ENCODE peak calls at places on chromosome 11, in seven cellular contexts. E, V, K, A, Y, T and C are unnamed samples.
A peak's percentile ranks its signal among the peaks of the same experiment; 100 is the strongest.

GRCh38 chr11:133897331-133897650 is 52.0 kb upstream of the SPATA19 start:
- DNase-seq in E (peak; percentile 19), V (no peak), K (no peak), A (no peak), Y (no peak), T (no peak), C (no peak)

GRCh38 chr11:73716153-73717056 is 44.5 kb downstream of the RAB6A start:
- DNase-seq in E (no peak), V (peak; percentile 2), K (no peak), A (no peak), Y (no peak), T (no peak), C (no peak)

GRCh38 chr11:16096336-16096735 is 260.0 kb downstream of the SOX6 start:
- DNase-seq in E (no peak), V (peak; percentile 45), K (no peak), A (no peak), Y (no peak), T (no peak), C (no peak)

GRCh38 chr11:35214792-35215193 is 75.8 kb downstream of the CD44 start:
- DNase-seq in E (peak; percentile 66), V (peak; percentile 97), K (no peak), A (peak; percentile 74), Y (no peak), T (no peak), C (no peak)

GRCh38 chr11:24437123-24437522 is 59.7 kb upstream of the LUZP2 start:
- DNase-seq in E (no peak), V (no peak), K (no peak), A (no peak), Y (no peak), T (no peak), C (no peak)

GRCh38 chr11:129640671-129641070 is 175.0 kb upstream of the TMEM45B start:
- DNase-seq in E (no peak), V (no peak), K (no peak), A (no peak), Y (no peak), T (no peak), C (no peak)

GRCh38 chr11:125942771-125943428 is 2.9 kb upstream of the VSIG10L2 start:
- DNase-seq in E (no peak), V (no peak), K (peak; percentile 16), A (no peak), Y (no peak), T (no peak), C (no peak)

GRCh38 chr11:133206313-133207005 is 325.8 kb downstream of the OPCML start:
- DNase-seq in E (no peak), V (no peak), K (no peak), A (no peak), Y (no peak), T (no peak), C (no peak)

GRCh38 chr11:133501643-133502535 is 30.4 kb downstream of the OPCML start:
- DNase-seq in E (peak; percentile 39), V (no peak), K (no peak), A (no peak), Y (peak; percentile 37), T (no peak), C (no peak)

GRCh38 chr11:68904458-68904847 is 762 bp downstream of the IGHMBP2 start:
- DNase-seq in E (no peak), V (no peak), K (no peak), A (no peak), Y (peak; percentile 23), T (no peak), C (peak; percentile 37)

GRCh38 chr11:77381749-77382693 is 80.5 kb upstream of the GDPD4 start:
- DNase-seq in E (no peak), V (peak; percentile 79), K (no peak), A (no peak), Y (no peak), T (no peak), C (no peak)

GRCh38 chr11:95248666-95249467 is 17.9 kb upstream of the SESN3 start:
- DNase-seq in E (peak; percentile 38), V (no peak), K (no peak), A (no peak), Y (no peak), T (no peak), C (no peak)

GRCh38 chr11:111836162-111836561 is 35.2 kb downstream of the ALG9 start:
- DNase-seq in E (no peak), V (no peak), K (no peak), A (no peak), Y (no peak), T (no peak), C (no peak)

GRCh38 chr11:65208785-65209710 is 27.3 kb downstream of the CAPN1 start:
- DNase-seq in E (no peak), V (no peak), K (peak; percentile 15), A (no peak), Y (no peak), T (no peak), C (no peak)

GRCh38 chr11:95055273-95055897 is 6.2 kb downstream of the KDM4F start:
- DNase-seq in E (no peak), V (no peak), K (no peak), A (no peak), Y (no peak), T (no peak), C (no peak)

GRCh38 chr11:67416416-67417335 is 1.2 kb downstream of the CARNS1 start:
- DNase-seq in E (no peak), V (no peak), K (peak; percentile 79), A (no peak), Y (peak; percentile 68), T (no peak), C (no peak)

GRCh38 chr11:34649597-34649996 is 28.7 kb downstream of the EHF start:
- DNase-seq in E (no peak), V (no peak), K (no peak), A (no peak), Y (no peak), T (no peak), C (no peak)

GRCh38 chr11:110059706-110060430 is 33.3 kb upstream of the ZC3H12C start:
- DNase-seq in E (no peak), V (peak; percentile 58), K (no peak), A (no peak), Y (no peak), T (no peak), C (no peak)

DNA sequence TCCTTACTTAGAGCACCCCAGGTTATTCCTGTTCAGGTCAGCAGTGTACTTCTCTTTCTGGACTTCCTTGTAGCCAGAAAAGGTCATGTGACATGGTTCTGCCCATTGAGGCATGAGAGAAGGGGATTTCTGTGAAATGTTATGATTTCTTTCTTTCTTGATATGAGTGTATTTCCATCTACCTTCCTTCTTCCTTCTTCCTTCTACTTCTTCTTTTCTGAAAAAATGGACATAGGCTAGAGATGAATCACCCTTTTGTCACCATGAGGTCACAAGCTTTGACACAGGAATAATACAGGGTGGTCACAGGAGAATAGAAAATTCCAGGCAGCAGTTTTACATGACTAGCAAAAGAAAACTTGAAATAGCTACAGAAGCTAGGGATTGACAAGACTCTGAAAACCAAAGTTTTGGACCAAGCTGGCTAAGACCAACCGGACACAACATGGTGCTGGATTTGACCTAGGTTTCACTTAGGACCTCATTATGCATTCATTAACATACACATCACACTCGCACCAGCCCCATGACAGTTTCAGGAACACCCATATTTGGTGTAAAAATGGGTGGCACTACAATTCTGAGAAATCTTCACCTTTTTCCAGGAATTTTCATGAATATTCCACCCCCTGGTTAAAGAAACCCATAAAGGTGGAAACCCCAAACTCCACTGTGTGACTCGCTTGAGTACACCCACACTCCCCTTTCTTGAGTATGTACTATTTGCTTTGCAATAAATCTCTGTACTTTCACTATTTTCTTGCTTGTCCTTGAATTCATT is 21.2 kb upstream of the MAP6 start:
- DNase-seq in E (no peak), V (no peak), K (no peak), A (no peak), Y (no peak), T (no peak), C (no peak)
- H3K27ac ChIP-seq in E (no peak overlapping the region), V (no peak overlapping the region), K (no peak overlapping the region), A (no peak overlapping the region), Y (no peak overlapping the region), T (no peak overlapping the region), C (no peak overlapping the region)

DNA sequence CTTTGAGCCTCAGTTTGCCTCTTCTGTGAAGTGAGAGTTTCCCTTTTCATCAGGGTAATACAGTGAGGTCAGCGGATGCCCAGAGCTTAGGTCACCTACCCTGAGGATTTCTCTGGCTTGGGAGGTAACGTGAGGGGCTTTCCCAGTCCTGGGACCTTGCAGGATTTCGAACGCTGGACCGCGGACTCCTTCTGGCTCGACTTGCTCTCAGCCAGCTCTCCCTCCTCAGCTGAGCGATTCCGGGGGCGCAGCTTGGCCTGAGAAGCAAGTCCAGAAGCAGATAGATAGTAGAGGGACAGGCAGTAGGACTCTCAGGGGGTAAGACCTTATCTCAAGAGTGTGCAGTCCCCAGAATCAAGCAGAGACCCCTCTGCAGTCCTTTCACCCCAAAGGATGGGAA is 24.0 kb downstream of the TNKS1BP1 start:
- DNase-seq in E (no peak), V (no peak), K (no peak), A (no peak), Y (no peak), T (no peak), C (no peak)
- H3K4me1 ChIP-seq in E (no peaks in the 10 kb centered on the region), V (peaks cover 11% of the 10 kb centered on the region), K (peaks cover 25% of the 10 kb centered on the region), A (no peaks in the 10 kb centered on the region), Y (peaks cover 12% of the 10 kb centered on the region), T (peaks cover 17% of the 10 kb centered on the region), C (peaks cover 6% of the 10 kb centered on the region)

GRCh38 chr11:17540807-17541206 is 3.4 kb downstream of the USH1C start:
- DNase-seq in E (no peak), V (no peak), K (no peak), A (no peak), Y (no peak), T (no peak), C (no peak)
- TF ChIP-seq CTCF in E (no peak), V (no peak), K (no peak), A (no peak), Y (no peak), T (no peak), C (no peak)

DNA sequence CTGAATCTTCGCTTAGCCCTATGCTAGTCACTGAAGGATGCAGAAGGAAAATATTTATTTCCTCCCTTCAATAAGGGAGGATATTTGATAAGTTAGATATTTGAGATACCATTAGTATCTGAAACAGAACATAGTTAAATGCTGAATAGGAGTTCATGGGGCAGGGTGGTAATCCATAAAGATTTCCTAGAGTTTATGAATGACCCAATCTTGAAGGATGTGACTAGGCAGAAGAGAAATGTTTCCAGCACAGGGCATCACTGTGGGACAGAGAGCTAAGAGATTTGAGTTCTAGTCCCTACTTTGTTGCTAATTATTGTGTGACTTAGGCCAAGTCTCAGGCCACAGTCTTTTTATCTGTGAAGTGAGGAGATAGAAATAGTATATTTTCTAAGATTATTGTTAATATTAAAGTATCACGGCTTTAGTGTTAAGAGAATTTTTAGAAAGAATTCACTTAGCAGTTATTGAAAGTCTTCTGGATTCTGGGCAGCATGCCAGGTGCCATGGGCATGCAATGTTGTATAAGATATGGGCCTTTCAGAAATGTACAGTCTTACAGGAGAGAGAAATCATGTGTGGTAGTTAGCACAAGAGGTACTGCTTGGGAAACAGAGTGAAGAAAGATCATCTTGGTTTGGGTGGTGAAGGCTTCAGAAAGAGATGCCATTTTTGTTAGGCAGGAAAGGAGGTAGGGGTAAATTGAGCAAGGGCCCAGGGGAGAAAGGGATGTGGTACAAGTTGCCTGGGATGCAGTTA is 24.0 kb downstream of the SWAP70 start:
- DNase-seq in E (no peak), V (peak; percentile 36), K (peak; percentile 53), A (no peak), Y (peak; percentile 46), T (no peak), C (no peak)
- H3K27ac ChIP-seq in E (no peak overlapping the region), V (no peak overlapping the region), K (peak overlapping the region; percentile 78), A (no peak overlapping the region), Y (peak overlapping the region; percentile 73), T (peak overlapping the region; percentile 71), C (peak overlapping the region; percentile 63)